ENCODE peak calls at places on chromosomes 12 and 14, in five cellular contexts. One of them, this sample, is unnamed.

GRCh38 chr12:43312991-43313505 is 239.0 kb downstream of the ADAMTS20 start:
- DNase-seq in ovary: no peak
- DNase-seq in transverse colon: no peak
- DNase-seq in right lobe of liver: no peak
- DNase-seq in MM.1S: no peak
- DNase-seq in this sample: no peak

GRCh38 chr12:6824962-6825381 is 3.2 kb upstream of the P3H3 start:
- DNase-seq in ovary: no peak
- DNase-seq in transverse colon: no peak
- DNase-seq in right lobe of liver: no peak
- DNase-seq in MM.1S: no peak
- DNase-seq in this sample: no peak

GRCh38 chr12:64883264-64884163 is 59.1 kb downstream of the TBC1D30 start:
- DNase-seq in ovary: no peak
- DNase-seq in transverse colon: no peak
- DNase-seq in right lobe of liver: no peak
- DNase-seq in MM.1S: no peak
- DNase-seq in this sample: no peak

GRCh38 chr14:100261621-100262020 is 22.7 kb downstream of the YY1 start:
- DNase-seq in ovary: no peak
- DNase-seq in transverse colon: no peak
- DNase-seq in right lobe of liver: no peak
- DNase-seq in MM.1S: no peak
- DNase-seq in this sample: no peak

GRCh38 chr12:120940799-120941198 is 36.6 kb upstream of the SPPL3 start:
- DNase-seq in ovary: no peak
- DNase-seq in transverse colon: no peak
- DNase-seq in right lobe of liver: no peak
- DNase-seq in MM.1S: no peak
- DNase-seq in this sample: no peak

GRCh38 chr12:108570743-108571603 is 8.6 kb downstream of the ISCU start:
- DNase-seq in ovary: no peak
- DNase-seq in transverse colon: no peak
- DNase-seq in right lobe of liver: no peak
- DNase-seq in MM.1S: peak; percentile 76
- DNase-seq in this sample: no peak

GRCh38 chr12:101875112-101875961 is 2.0 kb upstream of the DRAM1 start:
- DNase-seq in ovary: no peak
- DNase-seq in transverse colon: no peak
- DNase-seq in right lobe of liver: no peak
- DNase-seq in MM.1S: no peak
- DNase-seq in this sample: no peak

GRCh38 chr14:88933203-88933602 is 108.8 kb downstream of the TTC8 start:
- DNase-seq in ovary: no peak
- DNase-seq in transverse colon: no peak
- DNase-seq in right lobe of liver: no peak
- DNase-seq in MM.1S: no peak
- DNase-seq in this sample: no peak

GRCh38 chr12:6532927-6533652 is 1.2 kb upstream of the GAPDH start:
- DNase-seq in ovary: peak; percentile 68
- DNase-seq in transverse colon: peak; percentile 73
- DNase-seq in right lobe of liver: peak; percentile 82
- DNase-seq in MM.1S: peak; percentile 60
- DNase-seq in this sample: peak; percentile 77

GRCh38 chr12:1935700-1936378 is 17.4 kb upstream of the CACNA2D4 start:
- DNase-seq in ovary: no peak
- DNase-seq in transverse colon: no peak
- DNase-seq in right lobe of liver: no peak
- DNase-seq in MM.1S: no peak
- DNase-seq in this sample: peak; percentile 77

GRCh38 chr12:59737725-59738463 is 142.1 kb downstream of the SLC16A7 start:
- DNase-seq in ovary: no peak
- DNase-seq in transverse colon: no peak
- DNase-seq in right lobe of liver: no peak
- DNase-seq in MM.1S: peak; percentile 21
- DNase-seq in this sample: no peak

GRCh38 chr12:16681196-16681595 is 75.2 kb upstream of the LMO3 start:
- DNase-seq in ovary: no peak
- DNase-seq in transverse colon: no peak
- DNase-seq in right lobe of liver: no peak
- DNase-seq in MM.1S: no peak
- DNase-seq in this sample: no peak

GRCh38 chr12:19066471-19067001 is 63.0 kb upstream of the PLEKHA5 start:
- DNase-seq in ovary: no peak
- DNase-seq in transverse colon: no peak
- DNase-seq in right lobe of liver: no peak
- DNase-seq in MM.1S: no peak
- DNase-seq in this sample: no peak

GRCh38 chr12:19303496-19303895 is 135.8 kb upstream of the AEBP2 start:
- DNase-seq in ovary: no peak
- DNase-seq in transverse colon: no peak
- DNase-seq in right lobe of liver: no peak
- DNase-seq in MM.1S: no peak
- DNase-seq in this sample: no peak

GRCh38 chr14:20631821-20632389 is 9.6 kb downstream of the OR6S1 start:
- DNase-seq in ovary: peak; percentile 81
- DNase-seq in transverse colon: peak; percentile 78
- DNase-seq in right lobe of liver: peak; percentile 76
- DNase-seq in MM.1S: no peak
- DNase-seq in this sample: peak; percentile 77

GRCh38 chr12:57893460-57894353 is 47.2 kb upstream of the CTDSP2 start:
- DNase-seq in ovary: peak; percentile 98
- DNase-seq in transverse colon: peak; percentile 90
- DNase-seq in right lobe of liver: peak; percentile 73
- DNase-seq in MM.1S: no peak
- DNase-seq in this sample: peak; percentile 90

GRCh38 chr12:77953515-77953914 is 122.8 kb downstream of the NAV3 start:
- DNase-seq in ovary: no peak
- DNase-seq in transverse colon: no peak
- DNase-seq in right lobe of liver: no peak
- DNase-seq in MM.1S: no peak
- DNase-seq in this sample: no peak

GRCh38 chr12:62713190-62713589 is 221.8 kb downstream of the PPM1H start:
- DNase-seq in ovary: no peak
- DNase-seq in transverse colon: no peak
- DNase-seq in right lobe of liver: no peak
- DNase-seq in MM.1S: no peak
- DNase-seq in this sample: no peak

GRCh38 chr14:100709252-100709955 is 17.3 kb upstream of the DLK1 start:
- DNase-seq in ovary: peak; percentile 68
- DNase-seq in transverse colon: no peak
- DNase-seq in right lobe of liver: no peak
- DNase-seq in MM.1S: no peak
- DNase-seq in this sample: no peak

GRCh38 chr12:12979731-12980259 is 20.3 kb downstream of the HEBP1 start:
- DNase-seq in ovary: peak; percentile 66
- DNase-seq in transverse colon: no peak
- DNase-seq in right lobe of liver: no peak
- DNase-seq in MM.1S: no peak
- DNase-seq in this sample: no peak

GRCh38 chr12:99809921-99810320 is 162.4 kb downstream of the GARIN6 start:
- DNase-seq in ovary: no peak
- DNase-seq in transverse colon: no peak
- DNase-seq in right lobe of liver: no peak
- DNase-seq in MM.1S: no peak
- DNase-seq in this sample: no peak

GRCh38 chr14:32428149-32428548 is 99.1 kb downstream of the AKAP6 start:
- DNase-seq in ovary: no peak
- DNase-seq in transverse colon: no peak
- DNase-seq in right lobe of liver: no peak
- DNase-seq in MM.1S: no peak
- DNase-seq in this sample: no peak

GRCh38 chr12:121060149-121061001 is 21.3 kb upstream of the OASL start:
- DNase-seq in ovary: peak; percentile 35
- DNase-seq in transverse colon: peak; percentile 45
- DNase-seq in right lobe of liver: peak; percentile 60
- DNase-seq in MM.1S: peak; percentile 80
- DNase-seq in this sample: no peak

GRCh38 chr14:23101213-23101970 is 3.4 kb downstream of the CIROP start:
- DNase-seq in ovary: no peak
- DNase-seq in transverse colon: no peak
- DNase-seq in right lobe of liver: no peak
- DNase-seq in MM.1S: no peak
- DNase-seq in this sample: no peak

GRCh38 chr12:11607313-11608081 is 42.0 kb upstream of the ETV6 start:
- DNase-seq in ovary: peak; percentile 23
- DNase-seq in transverse colon: peak; percentile 68
- DNase-seq in right lobe of liver: peak; percentile 82
- DNase-seq in MM.1S: no peak
- DNase-seq in this sample: peak; percentile 64

GRCh38 chr14:100307215-100308111 is 1.2 kb upstream of the SLC25A29 start:
- DNase-seq in ovary: peak; percentile 58
- DNase-seq in transverse colon: peak; percentile 32
- DNase-seq in right lobe of liver: peak; percentile 63
- DNase-seq in MM.1S: no peak
- DNase-seq in this sample: no peak

GRCh38 chr14:101774814-101775213 is 13.3 kb downstream of the PPP2R5C start:
- DNase-seq in ovary: no peak
- DNase-seq in transverse colon: no peak
- DNase-seq in right lobe of liver: no peak
- DNase-seq in MM.1S: peak; percentile 23
- DNase-seq in this sample: no peak

GRCh38 chr12:87441511-87441910 is 587.7 kb downstream of the C12orf50 start:
- DNase-seq in ovary: no peak
- DNase-seq in transverse colon: no peak
- DNase-seq in right lobe of liver: no peak
- DNase-seq in MM.1S: no peak
- DNase-seq in this sample: no peak

GRCh38 chr12:110829308-110829707 is 17.5 kb upstream of the CCDC63 start:
- DNase-seq in ovary: no peak
- DNase-seq in transverse colon: no peak
- DNase-seq in right lobe of liver: no peak
- DNase-seq in MM.1S: no peak
- DNase-seq in this sample: no peak

GRCh38 chr12:25326326-25326725 is 75.6 kb upstream of the KRAS start:
- DNase-seq in ovary: no peak
- DNase-seq in transverse colon: no peak
- DNase-seq in right lobe of liver: no peak
- DNase-seq in MM.1S: no peak
- DNase-seq in this sample: no peak
- H3K4me1 ChIP-seq in ovary: no peaks in the 10 kb centered on the region
- H3K4me1 ChIP-seq in transverse colon: no peaks in the 10 kb centered on the region
- H3K4me1 ChIP-seq in right lobe of liver: no peaks in the 10 kb centered on the region
- H3K4me1 ChIP-seq in MM.1S: peaks cover 33% of the 10 kb centered on the region
- H3K4me1 ChIP-seq in this sample: no peaks in the 10 kb centered on the region

GRCh38 chr12:34297790-34298164 is 275.5 kb downstream of the ALG10 start:
- DNase-seq in ovary: no peak
- DNase-seq in transverse colon: no peak
- DNase-seq in right lobe of liver: no peak
- DNase-seq in MM.1S: no peak
- DNase-seq in this sample: no peak
- H3K9me3 ChIP-seq in ovary: no peaks in the 10 kb centered on the region
- H3K9me3 ChIP-seq in transverse colon: peaks cover 4% of the 10 kb centered on the region
- H3K9me3 ChIP-seq in right lobe of liver: no peaks in the 10 kb centered on the region
- H3K9me3 ChIP-seq in MM.1S: no peaks in the 10 kb centered on the region
- H3K9me3 ChIP-seq in this sample: peaks cover 99% of the 10 kb centered on the region

GRCh38 chr12:95220190-95220589 is 2.6 kb downstream of the VEZT start:
- DNase-seq in ovary: no peak
- DNase-seq in transverse colon: no peak
- DNase-seq in right lobe of liver: no peak
- DNase-seq in MM.1S: no peak
- DNase-seq in this sample: no peak
- H3K4me1 ChIP-seq in ovary: peaks cover 9% of the 10 kb centered on the region
- H3K4me1 ChIP-seq in transverse colon: peaks cover 7% of the 10 kb centered on the region
- H3K4me1 ChIP-seq in right lobe of liver: no peaks in the 10 kb centered on the region
- H3K4me1 ChIP-seq in MM.1S: peaks cover 14% of the 10 kb centered on the region
- H3K4me1 ChIP-seq in this sample: peaks cover 10% of the 10 kb centered on the region

GRCh38 chr14:105905456-105905855 is 379.1 kb downstream of the TMEM121 start:
- DNase-seq in ovary: no peak
- DNase-seq in transverse colon: no peak
- DNase-seq in right lobe of liver: no peak
- DNase-seq in MM.1S: no peak
- DNase-seq in this sample: no peak
- H3K9me3 ChIP-seq in ovary: no peaks in the 10 kb centered on the region
- H3K9me3 ChIP-seq in transverse colon: no peaks in the 10 kb centered on the region
- H3K9me3 ChIP-seq in right lobe of liver: no peaks in the 10 kb centered on the region
- H3K9me3 ChIP-seq in MM.1S: no peaks in the 10 kb centered on the region
- H3K9me3 ChIP-seq in this sample: no peaks in the 10 kb centered on the region

DNA sequence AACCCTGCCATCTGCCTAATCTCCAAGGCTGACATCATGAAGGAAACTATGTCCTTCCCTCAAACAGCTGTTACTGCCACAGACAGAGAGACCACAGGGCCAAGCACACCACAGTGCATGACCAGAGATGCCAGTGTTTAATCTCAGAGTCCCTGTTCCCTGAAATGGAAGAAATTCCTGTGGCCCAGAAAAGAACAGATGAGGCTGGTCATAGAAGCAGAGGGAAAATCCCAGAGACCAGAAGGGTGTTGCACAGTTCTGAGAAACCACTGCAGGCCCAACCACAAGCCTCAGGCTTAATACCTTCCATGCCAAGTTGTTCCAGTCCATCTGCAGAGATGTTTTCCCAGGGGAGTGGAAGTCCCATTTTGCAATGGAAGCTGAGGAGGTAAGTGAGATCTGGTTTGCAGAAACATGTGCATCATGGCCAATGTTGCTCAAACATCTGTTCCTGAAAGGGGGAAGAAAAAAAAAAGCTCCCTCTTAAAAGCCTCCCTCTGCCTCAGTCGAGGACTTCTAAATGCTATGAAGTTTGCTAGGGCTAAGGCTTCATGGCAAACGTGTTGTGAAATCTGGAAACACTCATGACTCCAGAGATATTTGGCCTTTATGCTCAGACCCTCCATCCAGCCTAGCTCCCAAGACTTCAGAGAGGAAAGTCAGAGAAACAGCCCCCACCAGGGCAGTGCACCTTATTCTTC is 98.6 kb downstream of the SCARB1 start:
- DNase-seq in ovary: peak; percentile 50
- DNase-seq in transverse colon: no peak
- DNase-seq in right lobe of liver: no peak
- DNase-seq in MM.1S: no peak
- DNase-seq in this sample: no peak
- H3K4me1 ChIP-seq in ovary: peaks cover 12% of the 10 kb centered on the region
- H3K4me1 ChIP-seq in transverse colon: peaks cover 5% of the 10 kb centered on the region
- H3K4me1 ChIP-seq in right lobe of liver: no peaks in the 10 kb centered on the region
- H3K4me1 ChIP-seq in MM.1S: no peaks in the 10 kb centered on the region
- H3K4me1 ChIP-seq in this sample: peaks cover 6% of the 10 kb centered on the region

DNA sequence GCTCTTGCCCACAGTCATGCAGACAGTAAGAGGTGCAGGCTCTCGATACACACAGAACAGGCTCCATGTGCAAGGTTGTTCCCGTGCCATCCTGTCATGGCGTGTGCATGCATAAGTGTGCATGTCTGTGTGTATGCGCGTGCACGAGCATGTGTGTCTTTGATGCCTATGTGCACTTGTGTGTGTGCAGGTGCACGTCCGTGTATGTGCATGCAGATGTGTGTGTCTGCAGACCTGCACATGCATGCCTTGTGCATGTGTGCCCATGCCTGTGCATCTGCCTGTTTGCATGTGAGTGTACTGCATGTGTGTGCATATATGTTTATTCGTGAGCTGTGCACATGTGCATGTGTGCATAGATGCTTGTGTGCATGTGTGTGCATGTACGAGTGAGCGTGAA is 309.8 kb downstream of the TMEM121 start:
- DNase-seq in ovary: no peak
- DNase-seq in transverse colon: no peak
- DNase-seq in right lobe of liver: no peak
- DNase-seq in MM.1S: no peak
- DNase-seq in this sample: no peak
- H3K9me3 ChIP-seq in ovary: no peaks in the 10 kb centered on the region
- H3K9me3 ChIP-seq in transverse colon: no peaks in the 10 kb centered on the region
- H3K9me3 ChIP-seq in right lobe of liver: no peaks in the 10 kb centered on the region
- H3K9me3 ChIP-seq in MM.1S: no peaks in the 10 kb centered on the region
- H3K9me3 ChIP-seq in this sample: no peaks in the 10 kb centered on the region

This sample was measured in mucosa of descending colon.